ENCODE peak calls at places on chromosome 20, in eight cellular contexts. H, D, A, X, R, B, G and V are unnamed samples.

GRCh38 chr20:6533828-6534388 is 233.6 kb upstream of the BMP2 start:
- DNase-seq in A (no peak), B (no peak), H (no peak), D (no peak), G (no peak), R (peak; percentile 65), X (peak; percentile 41), V (peak; percentile 98)

GRCh38 chr20:38138086-38138777 is 26.8 kb downstream of the TGM2 start:
- DNase-seq in B (no peak), G (no peak), H (no peak), R (no peak), X (no peak), D (no peak), A (no peak), V (no peak)

GRCh38 chr20:55540013-55540412 is 465.3 kb downstream of the CBLN4 start:
- DNase-seq in B (no peak), H (no peak), A (no peak), D (no peak), X (no peak), G (no peak), R (no peak), V (no peak)

GRCh38 chr20:19108181-19108580 is 104.3 kb upstream of the SLC24A3 start:
- DNase-seq in B (no peak), R (no peak), G (no peak), A (no peak), X (no peak), D (no peak), H (no peak), V (no peak)

GRCh38 chr20:36154696-36155628 is at the start of gene EPB41L1:
- DNase-seq in G (no peak), X (no peak), R (peak; percentile 18), A (no peak), B (no peak), H (no peak), D (peak; percentile 18), V (no peak)

GRCh38 chr20:47315339-47315662 is 41.2 kb downstream of the ZMYND8 start:
- DNase-seq in D (no peak), A (no peak), G (no peak), B (no peak), H (no peak), R (peak; percentile 39), X (no peak), V (peak; percentile 49)

GRCh38 chr20:22944062-22944461 is 91.0 kb upstream of the SSTR4 start:
- DNase-seq in A (no peak), X (no peak), R (peak; percentile 36), B (no peak), G (no peak), D (no peak), H (no peak), V (no peak)

GRCh38 chr20:58599966-58600365 is 51.1 kb upstream of the STX16 start:
- DNase-seq in A (no peak), R (no peak), B (no peak), X (no peak), G (no peak), H (no peak), D (no peak), V (no peak)

GRCh38 chr20:62993856-62994494 is 12.8 kb downstream of the BHLHE23 start:
- DNase-seq in R (no peak), G (no peak), D (no peak), B (no peak), H (no peak), A (no peak), X (no peak), V (no peak)

GRCh38 chr20:63457737-63458136 is 14.7 kb downstream of the KCNQ2 start:
- DNase-seq in R (no peak), H (no peak), X (peak; percentile 70), B (no peak), D (peak; percentile 21), G (peak; percentile 14), A (no peak), V (no peak)

GRCh38 chr20:22626501-22626900 is 42.1 kb upstream of the FOXA2 start:
- DNase-seq in D (no peak), A (no peak), B (no peak), X (no peak), R (no peak), H (no peak), G (no peak), V (no peak)

GRCh38 chr20:60262967-60263603 is 304.9 kb downstream of the CDH26 start:
- DNase-seq in X (peak; percentile 15), R (no peak), A (peak; percentile 48), G (no peak), H (peak; percentile 20), B (peak; percentile 23), D (no peak), V (no peak)

GRCh38 chr20:62064788-62065668 is 653 bp downstream of the TAF4 start:
- DNase-seq in B (no peak), H (peak; percentile 34), G (no peak), R (no peak), X (no peak), A (peak; percentile 15), D (no peak), V (no peak)